ENCODE peak calls at places on chromosomes 6 and 20, in four cellular contexts. R is HCT116, W is GM12878, V is H1. D is an unnamed sample.

GRCh38 chr6:159606786-159607185 is 86.3 kb downstream of the SOD2 start:
- DNase-seq in R (no peak), W (no peak), V (no peak), D (no peak)

GRCh38 chr20:24816907-24817306 is 132.2 kb upstream of the CST7 start:
- DNase-seq in R (no peak), W (no peak), V (no peak), D (no peak)

GRCh38 chr20:34390769-34391447 is 27.8 kb downstream of the ITCH start:
- DNase-seq in R (peak; percentile 85), W (no peak), V (no peak), D (peak; percentile 74)

GRCh38 chr6:146857960-146858308 is 259.2 kb downstream of the ADGB start:
- DNase-seq in R (no peak), W (no peak), V (peak; percentile 51), D (peak; percentile 34)

GRCh38 chr6:45699663-45700062 is 316.0 kb downstream of the CLIC5 start:
- DNase-seq in R (no peak), W (no peak), V (no peak), D (no peak)

GRCh38 chr6:110643175-110643574 is 166.8 kb upstream of the SLC22A16 start:
- DNase-seq in R (no peak), W (no peak), V (no peak), D (no peak)

GRCh38 chr6:14074723-14075503 is 42.7 kb upstream of the CD83 start:
- DNase-seq in R (no peak), W (no peak), V (no peak), D (no peak)

GRCh38 chr6:3724451-3725144 is 26.9 kb downstream of the PXDC1 start:
- DNase-seq in R (no peak), W (no peak), V (no peak), D (peak; percentile 53)

GRCh38 chr6:76684881-76685280 is 612.4 kb upstream of the IMPG1 start:
- DNase-seq in R (no peak), W (no peak), V (no peak), D (no peak)

GRCh38 chr6:76677017-76677416 is 604.6 kb upstream of the IMPG1 start:
- DNase-seq in R (no peak), W (no peak), V (no peak), D (no peak)

GRCh38 chr6:76683985-76684384 is 611.5 kb upstream of the IMPG1 start:
- DNase-seq in R (no peak), W (no peak), V (peak; percentile 54), D (no peak)

GRCh38 chr6:76681781-76682180 is 609.3 kb upstream of the IMPG1 start:
- DNase-seq in R (no peak), W (no peak), V (no peak), D (no peak)

DNA sequence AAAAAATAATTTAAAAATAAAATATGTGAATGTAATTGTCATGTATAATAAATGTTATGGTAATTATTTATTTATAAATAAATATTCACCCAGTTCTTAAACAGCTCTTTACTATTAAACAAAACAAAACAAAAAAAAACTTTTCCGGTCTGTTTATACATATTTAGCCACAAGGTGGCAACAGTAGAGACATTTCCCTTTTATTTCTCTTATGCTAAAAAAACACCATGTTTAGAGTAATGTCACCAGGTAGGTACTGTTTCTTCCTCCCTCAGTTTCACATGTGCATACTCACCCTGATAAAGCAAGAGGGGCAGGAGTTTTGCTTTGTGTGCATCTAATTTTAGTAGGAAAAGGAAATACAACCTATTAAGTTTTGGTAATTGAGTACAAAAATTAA is 610.4 kb upstream of the IMPG1 start:
- DNase-seq in R (peak; percentile 12), W (no peak), V (no peak), D (no peak)
- TF ChIP-seq EGR1 in R (no peak), W (no peak), V (no peak), D (no peak)

GRCh38 chr6:16397623-16398022 is 159.2 kb downstream of the GMPR start:
- DNase-seq in R (no peak), W (no peak), V (no peak), D (no peak)
- TF ChIP-seq EGR1 in R (no peak), W (no peak), V (no peak), D (no peak)

DNA sequence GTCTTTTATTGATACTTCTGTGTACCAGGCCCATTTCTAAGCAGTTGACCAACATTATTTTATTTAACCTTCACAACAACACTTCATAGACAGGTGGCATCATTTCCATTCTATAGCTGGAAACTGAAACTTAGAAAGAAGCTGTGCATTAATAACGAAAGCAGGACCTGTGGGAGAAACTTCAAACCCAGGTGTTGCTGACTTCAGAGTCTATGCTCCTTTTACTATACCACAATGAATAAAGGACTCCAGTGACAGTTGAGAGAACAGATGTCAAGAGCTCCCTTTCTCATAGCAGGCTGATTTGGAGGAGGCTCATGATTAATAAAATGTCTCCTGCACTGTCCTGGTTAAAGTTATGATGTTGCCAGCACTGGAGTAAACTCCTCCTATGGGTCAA is 56.6 kb upstream of the POU3F2 start:
- DNase-seq in R (no peak), W (peak; percentile 31), V (no peak), D (no peak)
- TF ChIP-seq EGR1 in R (no peak), W (no peak), V (no peak), D (no peak)

GRCh38 chr20:20465259-20465658 is 97.4 kb downstream of the INSM1 start:
- DNase-seq in R (no peak), W (no peak), V (peak; percentile 64), D (no peak)
- TF ChIP-seq EGR1 in R (no peak), W (no peak), V (peak; percentile 73), D (no peak)

DNA sequence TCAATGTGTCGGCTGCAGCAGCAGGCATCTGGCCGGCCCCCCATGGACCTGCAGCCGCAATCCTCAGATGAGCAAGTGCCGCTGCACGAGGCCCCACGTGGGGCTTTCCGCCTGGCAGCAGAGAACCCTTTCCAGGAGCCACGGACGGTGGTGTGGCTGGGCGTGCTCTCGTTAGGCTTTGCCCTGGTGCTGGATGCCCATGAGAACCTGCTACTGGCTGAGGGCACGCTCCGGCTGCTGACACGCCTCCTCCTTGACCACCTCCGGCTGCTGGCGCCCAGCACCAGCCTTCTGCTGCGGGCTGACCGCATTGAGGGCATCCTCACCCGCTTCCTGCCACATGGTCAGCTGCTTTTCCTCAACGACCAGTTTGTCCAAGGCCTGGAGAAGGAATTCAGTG is 3.5 kb downstream of the AP5S1 start:
- DNase-seq in R (no peak), W (no peak), V (no peak), D (no peak)
- TF ChIP-seq EGR1 in R (no peak), W (no peak), V (no peak), D (no peak)

D was measured in K562.